ENCODE peak calls at places on chromosomes 7 and 10, in four cellular contexts. A is upper lobe of right lung, C is mucosa of descending colon, R is Peyer's patch. B is an unnamed sample.
A peak's percentile ranks its signal among the peaks of the same experiment; 100 is the strongest.

GRCh38 chr7:159218216-159219006 is 73.7 kb upstream of the VIPR2 start:
- DNase-seq in A (no peak), C (no peak), R (no peak), B (no peak)

GRCh38 chr10:73771722-73772279 is 10.0 kb upstream of the CHCHD1 start:
- DNase-seq in A (peak; percentile 95), C (peak; percentile 89), R (peak; percentile 85), B (no peak)

GRCh38 chr7:72035275-72035674 is 376.9 kb downstream of the CALN1 start:
- DNase-seq in A (no peak), C (no peak), R (no peak), B (no peak)

GRCh38 chr10:88553116-88553752 is 29.9 kb downstream of the RNLS start:
- DNase-seq in A (no peak), C (peak; percentile 73), R (peak; percentile 22), B (no peak)

GRCh38 chr7:130420943-130421578 is 19.8 kb downstream of the CEP41 start:
- DNase-seq in A (no peak), C (no peak), R (no peak), B (no peak)

GRCh38 chr7:78139335-78139734 is 340.8 kb downstream of the PHTF2 start:
- DNase-seq in A (no peak), C (no peak), R (no peak), B (no peak)

GRCh38 chr10:98910048-98910447 is 325.6 kb downstream of the HPSE2 start:
- DNase-seq in A (no peak), C (no peak), R (no peak), B (no peak)

GRCh38 chr10:100890696-100891271 is 22.0 kb upstream of the SLF2 start:
- DNase-seq in A (no peak), C (no peak), R (peak; percentile 10), B (no peak)

GRCh38 chr7:123748171-123748733 is 551 bp downstream of the WASL start:
- DNase-seq in A (peak; percentile 78), C (peak; percentile 64), R (peak; percentile 44), B (peak; percentile 14)

GRCh38 chr7:18119985-18120384 is 92.3 kb upstream of the PRPS1L1 start:
- DNase-seq in A (no peak), C (no peak), R (no peak), B (no peak)

GRCh38 chr7:78299088-78299487 is 500.5 kb downstream of the PHTF2 start:
- DNase-seq in A (no peak), C (no peak), R (no peak), B (no peak)

GRCh38 chr7:139058963-139059362 is 23.1 kb upstream of the ZC3HAV1L start:
- DNase-seq in A (no peak), C (no peak), R (no peak), B (no peak)

GRCh38 chr10:71131096-71131495 is 81.3 kb upstream of the UNC5B start:
- DNase-seq in A (no peak), C (no peak), R (no peak), B (no peak)

GRCh38 chr7:12133865-12134264 is 77.2 kb upstream of the TMEM106B start:
- DNase-seq in A (no peak), C (peak; percentile 85), R (no peak), B (no peak)

GRCh38 chr7:116805100-116805544 is 57.3 kb upstream of the CAPZA2 start:
- DNase-seq in A (no peak), C (no peak), R (no peak), B (no peak)

GRCh38 chr7:129465080-129465479 is 30.8 kb downstream of the STRIP2 start:
- DNase-seq in A (no peak), C (no peak), R (no peak), B (no peak)

GRCh38 chr10:69056536-69057260 is 31.2 kb upstream of the SRGN start:
- DNase-seq in A (no peak), C (no peak), R (no peak), B (no peak)

GRCh38 chr7:120731276-120731675 is 126.7 kb downstream of the TSPAN12 start:
- DNase-seq in A (no peak), C (no peak), R (no peak), B (no peak)

GRCh38 chr10:31261502-31262311 is 57.3 kb upstream of the ZEB1 start:
- DNase-seq in A (no peak), C (no peak), R (no peak), B (no peak)

GRCh38 chr10:104351067-104351681 is 2.5 kb upstream of the CFAP58 start:
- DNase-seq in A (no peak), C (no peak), R (no peak), B (no peak)

GRCh38 chr10:35433851-35434426 is 97.6 kb downstream of the CCNY start:
- DNase-seq in A (no peak), C (no peak), R (no peak), B (no peak)

GRCh38 chr7:137986252-137987010 is 15.5 kb downstream of the CREB3L2 start:
- DNase-seq in A (no peak), C (no peak), R (peak; percentile 26), B (no peak)
- H3K4me3 ChIP-seq in A (no peak overlapping the region), C (no peak overlapping the region), R (no peak overlapping the region), B (no peak overlapping the region)

DNA sequence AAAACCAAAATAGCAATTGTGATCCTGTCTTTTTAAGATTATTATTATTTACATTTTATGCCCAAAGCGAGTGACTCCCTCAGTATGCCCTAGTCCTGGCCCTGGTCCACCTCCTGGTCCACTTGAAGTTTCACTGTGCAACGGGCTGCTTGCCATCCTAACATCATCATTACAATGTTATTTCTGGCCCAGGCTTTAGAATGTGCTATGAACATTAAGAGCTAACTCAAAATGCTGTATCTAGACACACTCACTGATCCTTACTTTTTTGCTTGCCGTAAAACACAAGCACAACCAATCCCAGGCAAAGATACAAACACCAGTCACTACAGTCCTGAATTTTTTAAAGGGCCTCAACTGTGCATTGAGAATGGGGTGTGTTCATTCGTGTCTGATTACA is 38.4 kb downstream of the RHOBTB1 start:
- DNase-seq in A (no peak), C (no peak), R (no peak), B (no peak)
- H3K4me1 ChIP-seq in A (peaks cover 27% of the 10 kb centered on the region), C (no peaks in the 10 kb centered on the region), R (no peaks in the 10 kb centered on the region), B (no peaks in the 10 kb centered on the region)

GRCh38 chr7:150449206-150449956 is 1.0 kb upstream of the GIMAP8 start:
- DNase-seq in A (no peak), C (no peak), R (no peak), B (no peak)
- H3K4me3 ChIP-seq in A (no peak overlapping the region), C (no peak overlapping the region), R (no peak overlapping the region), B (peak overlapping the region; percentile 36)

GRCh38 chr7:1698951-1699350 is 28.9 kb downstream of the ELFN1 start:
- DNase-seq in A (no peak), C (no peak), R (no peak), B (no peak)

GRCh38 chr7:1698221-1698620 is 28.1 kb downstream of the ELFN1 start:
- DNase-seq in A (no peak), C (no peak), R (no peak), B (no peak)

GRCh38 chr7:1696671-1697498 is 26.8 kb downstream of the ELFN1 start:
- DNase-seq in A (peak; percentile 55), C (no peak), R (no peak), B (peak; percentile 41)

GRCh38 chr7:1695800-1696454 is 25.9 kb downstream of the ELFN1 start:
- DNase-seq in A (peak; percentile 53), C (no peak), R (no peak), B (peak; percentile 31)

DNA sequence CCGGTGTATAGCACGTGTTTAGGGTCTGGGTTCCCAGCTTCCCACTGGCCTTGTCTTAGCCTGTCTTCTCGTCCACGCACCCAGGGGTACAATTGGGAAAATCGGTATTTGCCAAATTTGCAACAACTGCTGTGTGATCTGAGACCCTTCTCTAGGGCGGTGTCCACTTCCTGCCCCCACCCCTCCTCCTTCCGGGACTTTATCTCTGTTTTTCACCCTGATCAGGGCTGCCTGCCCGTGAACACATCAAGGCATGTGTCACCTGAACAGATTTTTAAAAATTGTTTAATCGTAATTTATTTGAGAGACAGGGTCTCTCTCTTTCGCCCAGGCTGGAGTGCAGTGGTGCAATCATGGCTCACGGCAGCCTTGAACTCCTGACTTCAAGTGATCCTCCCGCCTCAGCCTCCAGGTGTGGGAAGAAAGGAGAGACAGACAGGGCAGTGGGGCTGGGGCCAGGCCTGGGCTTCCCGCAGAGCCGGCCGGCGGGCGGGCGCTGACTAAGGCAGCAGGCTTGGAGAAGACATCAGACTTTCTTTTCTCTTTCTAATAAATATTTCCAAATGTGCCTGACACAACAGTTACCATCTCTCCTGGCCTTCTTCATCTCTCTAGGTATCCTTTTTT is 27.5 kb downstream of the ELFN1 start:
- DNase-seq in A (peak; percentile 25), C (no peak), R (no peak), B (peak; percentile 37)
- H3K4me1 ChIP-seq in A (no peaks in the 10 kb centered on the region), C (no peaks in the 10 kb centered on the region), R (no peaks in the 10 kb centered on the region), B (no peaks in the 10 kb centered on the region)

GRCh38 chr10:124285587-124286527 is 132.9 kb downstream of the OAT start:
- DNase-seq in A (peak; percentile 31), C (no peak), R (no peak), B (no peak)

GRCh38 chr10:124288928-124289921 is 129.5 kb downstream of the OAT start:
- DNase-seq in A (peak; percentile 54), C (no peak), R (no peak), B (no peak)

GRCh38 chr10:124287071-124287685 is 131.5 kb downstream of the OAT start:
- DNase-seq in A (peak; percentile 43), C (no peak), R (no peak), B (no peak)

GRCh38 chr10:124287791-124288190 is 130.9 kb downstream of the OAT start:
- DNase-seq in A (peak; percentile 32), C (no peak), R (no peak), B (no peak)

GRCh38 chr10:124286621-124287020 is 132.1 kb downstream of the OAT start:
- DNase-seq in A (no peak), C (no peak), R (no peak), B (no peak)
- H3K4me3 ChIP-seq in A (no peak overlapping the region), C (no peak overlapping the region), R (no peak overlapping the region), B (no peak overlapping the region)

B was measured in CD8-positive, alpha-beta memory T cell.